ENCODE peak calls at places on chromosome 21, in nine cellular contexts. Q is GM23338; A is T-helper 9 cell; L is fibroblast of lung; V is A549; C is tibial nerve; H is GM12891; X is NCI-H2171; I is stimulated activated CD8-positive, alpha-beta memory T cell treated with anti-CD3 and anti-CD28 coated beads, Interleukin-7, amount 100 ng/mL, for 48 hours. M is an unnamed sample.

GRCh38 chr21:32233055-32233546 is 45.7 kb downstream of the MIS18A start:
- DNase-seq in V (no peak), H (no peak), X (no peak), L (peak), A (no peak), C (no peak), Q (no peak), I (no peak), M (no peak)

GRCh38 chr21:39852021-39852721 is 15.1 kb upstream of the PCP4 start:
- DNase-seq in I (no peak), X (no peak), H (no peak), L (no peak), Q (no peak), V (no peak), A (no peak), C (no peak), M (no peak)

GRCh38 chr21:44088401-44088780 is 18.8 kb upstream of the PWP2 start:
- DNase-seq in V (no peak), C (no peak), Q (no peak), I (no peak), H (no peak), A (no peak), X (no peak), L (no peak), M (no peak)

GRCh38 chr21:33490991-33491372 is 534 bp downstream of the DNAJC28 start:
- DNase-seq in Q (no peak), H (no peak), A (no peak), X (no peak), V (no peak), C (no peak), L (peak), I (no peak), M (no peak)

GRCh38 chr21:32412998-32413504 is 545 bp downstream of the EVA1C start:
- DNase-seq in I (no peak), C (peak), A (no peak), V (no peak), L (no peak), H (no peak), Q (peak), X (no peak), M (no peak)

GRCh38 chr21:34983680-34984086 is 65.4 kb downstream of the RUNX1 start:
- DNase-seq in V (no peak), A (no peak), C (no peak), H (no peak), Q (no peak), I (peak), X (no peak), L (peak), M (peak)

GRCh38 chr21:42228709-42229220 is 9.8 kb downstream of the ABCG1 start:
- DNase-seq in V (no peak), X (no peak), Q (no peak), A (no peak), L (no peak), C (no peak), H (no peak), I (no peak), M (no peak)

GRCh38 chr21:27168084-27168483 is 201.2 kb upstream of the ADAMTS5 start:
- DNase-seq in A (no peak), L (no peak), X (no peak), C (no peak), Q (no peak), I (no peak), V (no peak), H (no peak), M (no peak)

GRCh38 chr21:41399401-41399800 is 26.6 kb upstream of the MX1 start:
- DNase-seq in C (no peak), I (no peak), X (no peak), L (no peak), Q (no peak), H (no peak), A (no peak), V (no peak), M (peak)

GRCh38 chr21:38807987-38808386 is 2.3 kb downstream of the ETS2 start:
- DNase-seq in H (no peak), I (no peak), V (no peak), A (no peak), X (no peak), Q (no peak), L (no peak), C (no peak), M (no peak)

GRCh38 chr21:34159617-34159883 is 86.2 kb downstream of the MRPS6 start:
- DNase-seq in L (no peak), X (no peak), A (no peak), H (no peak), I (no peak), V (no peak), C (no peak), Q (no peak), M (no peak)

GRCh38 chr21:25639922-25640670 is 1.0 kb downstream of the JAM2 start:
- DNase-seq in C (peak), Q (peak), A (peak), I (no peak), V (no peak), L (peak), X (no peak), H (no peak), M (no peak)

GRCh38 chr21:44891631-44892031 is 18.1 kb upstream of the PTTG1IP start:
- DNase-seq in A (no peak), V (no peak), L (no peak), I (no peak), X (no peak), C (no peak), Q (no peak), H (no peak), M (no peak)

GRCh38 chr21:25639167-25639921 is at the start of gene JAM2:
- DNase-seq in V (peak), C (peak), L (peak), A (peak), H (peak), X (peak), I (peak), Q (peak), M (peak)

GRCh38 chr21:45411810-45412206 is 6.8 kb downstream of the COL18A1 start:
- DNase-seq in H (no peak), L (no peak), X (no peak), V (no peak), Q (no peak), A (no peak), I (no peak), C (no peak), M (no peak)

GRCh38 chr21:44992608-44993031 is 52.8 kb downstream of the SLX9 start:
- DNase-seq in C (no peak), L (no peak), V (no peak), X (no peak), A (no peak), I (no peak), Q (no peak), H (no peak), M (no peak)

GRCh38 chr21:42041246-42041645 is 29.9 kb upstream of the UMODL1 start:
- DNase-seq in A (no peak), X (no peak), I (no peak), Q (no peak), V (no peak), L (no peak), H (no peak), C (no peak), M (no peak)

GRCh38 chr21:43758132-43758619 is 17.9 kb downstream of the CSTB start:
- DNase-seq in X (no peak), C (no peak), V (no peak), A (no peak), Q (no peak), H (no peak), I (no peak), L (peak), M (no peak)

GRCh38 chr21:34743831-34744230 is 75.0 kb downstream of the CLIC6 start:
- DNase-seq in I (no peak), H (no peak), Q (no peak), C (peak), V (no peak), X (no peak), A (no peak), L (peak), M (no peak)

GRCh38 chr21:39696620-39697019 is 48.4 kb upstream of the IGSF5 start:
- DNase-seq in Q (no peak), I (no peak), A (no peak), H (no peak), L (peak), X (peak), V (no peak), C (no peak), M (no peak)

GRCh38 chr21:31282095-31282709 is 61.9 kb downstream of the TIAM1 start:
- DNase-seq in I (no peak), A (no peak), H (no peak), Q (no peak), V (no peak), X (no peak), L (peak), C (no peak), M (no peak)

GRCh38 chr21:45830720-45831366 is 150.7 kb upstream of the COL6A1 start:
- DNase-seq in V (no peak), X (no peak), C (no peak), Q (no peak), L (no peak), H (no peak), A (no peak), I (no peak), M (no peak)

M was measured in CD4-positive, alpha-beta T cell.